ENCODE peak calls at places on chromosomes 4 and X, in nine cellular contexts. N, S, V, I, Y, Q, X, U and T are unnamed samples.

GRCh38 chr4:98572697-98573096 is 85.7 kb downstream of the TSPAN5 start:
- DNase-seq in Q (no peak), N (no peak), S (no peak), Y (no peak), X (no peak), I (no peak), V (no peak), U (no peak), T (no peak)

GRCh38 chr4:166838975-166839614 is 395.2 kb downstream of the SPOCK3 start:
- DNase-seq in I (no peak), Q (no peak), Y (no peak), V (no peak), N (no peak), S (no peak), U (no peak), X (no peak), T (no peak)

GRCh38 chrX:23937100-23937499 is 29.3 kb downstream of the CXorf58 start:
- DNase-seq in I (no peak), N (no peak), Q (no peak), U (no peak), Y (peak; percentile 3), V (no peak), S (no peak), X (no peak), T (no peak)

GRCh38 chr4:7771056-7771455 is 168.6 kb downstream of the AFAP1 start:
- DNase-seq in Y (no peak), N (no peak), S (no peak), I (no peak), V (no peak), X (no peak), U (no peak), Q (no peak), T (no peak)

GRCh38 chr4:83498187-83498586 is 13.3 kb upstream of the ABRAXAS1 start:
- DNase-seq in Y (no peak), X (no peak), N (no peak), I (no peak), S (no peak), U (no peak), V (no peak), Q (no peak), T (no peak)

GRCh38 chr4:176186067-176186466 is 9.3 kb downstream of the SPATA4 start:
- DNase-seq in Y (no peak), Q (no peak), N (no peak), X (no peak), U (no peak), V (no peak), S (no peak), I (no peak), T (no peak)

GRCh38 chr4:83582289-83582756 is 46.4 kb downstream of the GPAT3 start:
- DNase-seq in Y (no peak), U (peak; percentile 18), Q (no peak), N (peak; percentile 64), I (peak; percentile 83), V (no peak), S (peak; percentile 79), X (peak; percentile 37), T (peak; percentile 54)

GRCh38 chr4:161926033-161926828 is 237.6 kb downstream of the FSTL5 start:
- DNase-seq in N (no peak), Q (no peak), Y (no peak), S (no peak), V (no peak), U (no peak), X (no peak), I (no peak), T (no peak)

GRCh38 chr4:57040510-57040909 is 61.8 kb downstream of the POLR2B start:
- DNase-seq in U (no peak), X (no peak), N (no peak), Y (no peak), V (no peak), I (no peak), Q (no peak), S (no peak), T (no peak)

GRCh38 chrX:12954981-12955380 is 19.9 kb upstream of the TMSB4X start:
- DNase-seq in U (no peak), N (no peak), V (no peak), X (no peak), Y (no peak), S (no peak), I (no peak), Q (no peak), T (no peak)

GRCh38 chrX:46354481-46354880 is 190.7 kb downstream of the ZNF674 start:
- DNase-seq in V (no peak), I (no peak), U (no peak), X (no peak), Y (no peak), N (no peak), Q (no peak), S (no peak), T (no peak)

GRCh38 chrX:125262836-125263235 is 56.8 kb upstream of the TEX13C start:
- DNase-seq in X (no peak), I (no peak), N (no peak), Q (no peak), V (no peak), U (no peak), S (no peak), Y (no peak), T (no peak)

GRCh38 chr4:52069566-52069965 is 18.5 kb downstream of the SPATA18 start:
- DNase-seq in I (no peak), S (no peak), X (no peak), Q (no peak), N (no peak), Y (no peak), V (no peak), U (no peak), T (no peak)

GRCh38 chr4:17450431-17450830 is 61.5 kb downstream of the QDPR start:
- DNase-seq in X (no peak), V (no peak), Y (no peak), Q (no peak), S (no peak), I (no peak), U (no peak), N (no peak), T (no peak)

GRCh38 chr4:39032218-39033085 is at the start of gene TMEM156:
- DNase-seq in Q (no peak), X (no peak), I (no peak), Y (peak; percentile 80), S (no peak), V (no peak), N (no peak), U (no peak), T (no peak)
- TF ChIP-seq POLR2A in Q (no peak), X (no peak), I (peak; percentile 54), Y (no peak), S (no peak), V (no peak), N (no peak), U (no peak), T (no peak)

GRCh38 chrX:69290327-69290726 is 125.1 kb upstream of the PJA1 start:
- DNase-seq in Q (no peak), V (no peak), X (no peak), U (no peak), I (no peak), S (no peak), Y (no peak), N (no peak), T (no peak)

GRCh38 chrX:69289839-69290123 is 124.5 kb upstream of the PJA1 start:
- DNase-seq in I (no peak), X (no peak), Y (no peak), U (no peak), V (no peak), N (no peak), S (no peak), Q (no peak), T (no peak)

GRCh38 chrX:69291111-69291510 is 125.9 kb upstream of the PJA1 start:
- DNase-seq in Y (no peak), U (no peak), N (no peak), V (no peak), Q (no peak), I (no peak), X (no peak), S (no peak), T (no peak)

GRCh38 chrX:69297521-69297920 is 132.3 kb upstream of the PJA1 start:
- DNase-seq in V (no peak), N (no peak), X (no peak), I (no peak), Q (no peak), S (no peak), U (no peak), Y (no peak), T (no peak)

DNA sequence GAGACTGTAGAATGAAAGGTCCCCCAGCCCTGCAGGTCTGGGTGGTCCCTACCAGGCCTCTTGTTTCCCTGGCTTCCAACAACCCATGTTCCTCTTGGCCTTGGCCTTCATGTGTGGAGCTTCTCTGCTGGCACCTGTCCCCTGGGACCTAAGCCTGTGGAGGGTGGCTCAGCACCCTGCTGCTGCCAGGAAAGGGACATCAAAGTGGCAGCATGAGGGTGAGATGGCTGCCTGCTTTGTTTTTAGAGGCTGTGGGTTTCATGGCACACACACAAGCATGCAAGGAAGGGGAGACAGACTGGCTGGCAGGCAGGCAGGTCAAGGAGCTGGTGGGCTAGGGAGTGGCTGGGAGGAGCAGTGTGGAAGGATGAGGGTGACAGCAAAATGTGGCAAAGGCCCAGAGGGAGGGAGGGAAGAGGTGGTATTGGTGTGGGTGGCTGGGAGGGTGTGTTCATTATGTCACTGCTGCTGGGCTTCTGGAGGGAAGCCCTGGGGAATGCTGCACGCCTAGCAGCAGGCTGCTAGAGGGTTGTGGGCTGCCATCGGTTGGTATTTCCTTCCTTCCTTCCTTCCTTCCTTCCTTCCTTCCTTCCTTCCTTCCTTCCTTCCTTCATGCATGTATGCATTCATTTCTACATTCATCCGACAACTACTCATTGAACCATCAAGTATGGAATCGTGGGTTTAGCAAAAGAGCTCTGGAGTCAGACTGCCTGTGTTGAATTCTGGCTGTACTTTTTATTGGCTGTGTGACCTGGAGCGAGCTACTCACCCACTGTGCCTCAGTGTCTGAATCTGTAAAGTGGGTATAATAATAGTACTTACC is 128.7 kb upstream of the PJA1 start:
- DNase-seq in X (no peak), N (no peak), Y (no peak), I (no peak), V (no peak), S (no peak), U (no peak), Q (no peak), T (no peak)
- H3K4me1 ChIP-seq in X (no peaks in the 10 kb centered on the region), N (no peaks in the 10 kb centered on the region), Y (no peaks in the 10 kb centered on the region), I (no peaks in the 10 kb centered on the region), V (no peaks in the 10 kb centered on the region), S (peaks cover 3% of the 10 kb centered on the region), U (no peaks in the 10 kb centered on the region), Q (no peaks in the 10 kb centered on the region), T (no peaks in the 10 kb centered on the region)

DNA sequence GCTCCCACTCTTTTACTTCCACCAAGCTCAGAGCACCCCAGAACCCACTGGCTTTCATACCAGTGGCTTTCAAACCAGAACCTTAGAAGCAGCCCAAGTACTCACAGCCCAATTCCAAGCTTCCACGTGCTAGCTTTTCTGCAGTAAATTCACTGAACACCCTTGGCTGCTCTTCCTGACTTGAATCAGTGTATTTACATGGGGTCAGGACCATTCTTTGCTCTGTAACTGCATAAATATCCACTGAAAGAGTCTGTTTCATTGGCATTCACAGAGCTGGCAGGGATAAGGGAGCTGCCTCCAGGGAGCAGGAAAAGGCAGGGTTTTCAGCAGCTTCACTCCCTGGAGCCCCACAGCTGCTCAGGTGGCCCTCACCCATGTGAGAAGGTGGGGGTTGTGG is 43.9 kb downstream of the RAI2 start:
- DNase-seq in V (no peak), I (no peak), Y (no peak), X (no peak), S (no peak), N (no peak), Q (no peak), U (no peak), T (no peak)
- H3K27me3 ChIP-seq in V (no peaks in the 10 kb centered on the region), I (no peaks in the 10 kb centered on the region), Y (no peaks in the 10 kb centered on the region), X (no peaks in the 10 kb centered on the region), S (no peaks in the 10 kb centered on the region), N (no peaks in the 10 kb centered on the region), Q (no peaks in the 10 kb centered on the region), U (no peaks in the 10 kb centered on the region), T (peaks cover 45% of the 10 kb centered on the region)

GRCh38 chrX:50103866-50104566 is 96.8 kb downstream of the AKAP4 start:
- DNase-seq in N (no peak), Y (no peak), X (no peak), Q (no peak), V (no peak), U (peak; percentile 57), S (no peak), I (no peak), T (no peak)
- TF ChIP-seq POLR2A in N (no peak), Y (no peak), X (no peak), Q (no peak), V (no peak), U (no peak), S (no peak), I (no peak), T (no peak)